ENCODE peak calls at places on chromosome 16, in ten cellular contexts. O is K562, I is sigmoid colon, C is spleen, W is breast epithelium, T is suprapubic skin, N is HepG2, S is stomach, B is HCT116, E is transverse colon. D is an unnamed sample.

GRCh38 chr16:49484454-49484853 is 110.8 kb downstream of the C16orf78 start:
- DNase-seq in O (peak), I (peak), C (peak), W (peak), T (peak), N (no peak), S (peak), B (no peak), E (peak), D (no peak)

GRCh38 chr16:89349947-89350633 is 132.6 kb downstream of the ZNF778 start:
- DNase-seq in O (no peak), I (no peak), C (no peak), W (no peak), T (no peak), N (no peak), S (no peak), B (no peak), E (no peak), D (no peak)

GRCh38 chr16:69005641-69006355 is 99.7 kb upstream of the HAS3 start:
- DNase-seq in O (no peak), I (no peak), C (no peak), W (no peak), T (no peak), N (no peak), S (no peak), B (no peak), E (no peak), D (peak)

GRCh38 chr16:13920510-13920818 is 510 bp downstream of the ERCC4 start:
- DNase-seq in O (peak), I (no peak), C (no peak), W (no peak), T (no peak), N (no peak), S (no peak), B (no peak), E (no peak), D (no peak)

GRCh38 chr16:53090591-53091507 is 36.1 kb downstream of the CHD9 start:
- DNase-seq in O (no peak), I (peak), C (peak), W (peak), T (peak), N (peak), S (peak), B (no peak), E (peak), D (peak)

GRCh38 chr16:57257455-57258070 is 12.5 kb downstream of the ARL2BP start:
- DNase-seq in O (no peak), I (peak), C (peak), W (no peak), T (peak), N (no peak), S (peak), B (no peak), E (no peak), D (no peak)

GRCh38 chr16:57277586-57277985 is 6.9 kb downstream of the PLLP start:
- DNase-seq in O (no peak), I (peak), C (no peak), W (no peak), T (peak), N (no peak), S (no peak), B (peak), E (no peak), D (no peak)

GRCh38 chr16:72191551-72191950 is 19.6 kb upstream of the PMFBP1 start:
- DNase-seq in O (no peak), I (no peak), C (no peak), W (no peak), T (no peak), N (no peak), S (no peak), B (no peak), E (no peak), D (no peak)

DNA sequence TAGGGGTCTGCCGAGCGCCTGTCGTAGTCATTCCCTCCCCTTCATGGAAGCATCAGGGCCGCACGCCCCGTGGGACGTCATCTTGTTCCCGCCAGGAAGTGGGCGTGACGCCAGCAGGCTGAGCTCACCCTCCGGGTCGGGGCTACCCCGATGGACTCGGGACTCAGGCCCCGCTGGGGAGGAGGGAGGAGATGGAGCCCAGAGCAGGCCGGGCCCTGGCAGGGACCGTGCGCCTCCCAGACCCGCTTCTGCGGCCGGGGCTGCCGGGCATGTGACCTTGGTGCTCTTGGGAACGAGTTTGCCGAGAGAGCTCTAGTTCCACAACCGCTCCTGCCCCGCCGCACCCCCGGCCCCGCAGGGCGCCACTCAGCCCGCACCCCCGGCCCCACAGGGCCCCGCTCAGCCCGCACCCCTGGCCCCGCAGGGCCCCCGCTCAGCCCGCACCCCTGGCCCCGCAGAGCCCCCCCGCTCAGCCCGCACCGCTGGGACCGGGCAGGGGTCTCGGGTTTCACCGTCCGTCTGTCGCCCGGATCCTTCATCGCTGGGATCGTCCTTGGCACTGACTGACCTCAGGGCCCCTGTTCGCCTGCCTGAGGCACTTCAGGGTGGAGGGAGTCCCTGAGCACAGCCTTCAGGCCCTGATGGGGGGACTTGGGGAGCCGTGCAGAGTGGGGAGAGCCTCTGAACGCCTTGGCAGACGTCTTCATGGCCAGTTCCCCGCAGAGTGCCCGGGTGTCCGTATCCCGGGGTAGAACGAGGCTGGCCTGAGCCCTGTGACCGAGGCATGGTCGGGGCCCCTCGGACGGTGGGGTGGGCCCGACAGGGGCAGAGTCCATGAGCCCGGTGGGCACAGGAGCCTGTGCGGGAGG is 5.8 kb downstream of the CACNA1H start:
- DNase-seq in O (peak), I (peak), C (no peak), W (no peak), T (no peak), N (peak), S (no peak), B (no peak), E (peak), D (no peak)
- TF ChIP-seq POLR2A in O (no peak), I (peak), C (no peak), W (no peak), T (no peak), N (no peak), S (no peak), B (no peak), E (no peak), D (no peak)

DNA sequence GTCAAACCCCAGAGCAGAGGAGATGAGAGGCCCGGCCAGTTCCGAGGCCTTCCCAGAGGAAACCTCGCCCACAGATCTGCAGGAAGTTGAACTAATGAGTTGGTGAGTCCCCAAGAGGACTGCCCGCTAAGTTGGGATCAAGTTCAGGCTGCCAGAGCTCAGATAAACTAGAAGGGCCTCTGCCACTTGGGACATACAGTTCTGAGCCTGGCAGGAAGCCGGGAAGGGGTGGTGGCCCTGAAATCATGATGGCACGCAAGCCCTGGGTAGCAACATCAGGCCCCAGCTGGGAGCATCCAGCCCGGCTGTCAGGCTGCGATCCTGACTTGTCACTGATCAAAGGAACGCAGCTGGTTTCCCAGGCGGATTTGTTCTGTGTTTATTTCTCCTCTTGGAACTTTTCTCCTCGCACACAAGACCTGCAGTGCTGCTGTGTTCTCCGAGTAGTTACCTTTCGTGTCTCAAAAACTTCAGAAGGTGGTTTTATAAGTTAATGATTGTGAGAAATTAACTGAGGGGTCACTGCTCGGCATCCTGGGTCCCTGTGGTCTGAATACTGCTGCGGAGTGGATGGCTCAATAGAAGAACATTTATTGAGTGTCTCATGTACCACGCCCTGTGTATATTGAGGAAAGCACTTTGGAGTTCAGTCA is 8.0 kb upstream of the WFDC1 start:
- DNase-seq in O (no peak), I (peak), C (peak), W (no peak), T (no peak), N (no peak), S (peak), B (no peak), E (peak), D (no peak)
- TF ChIP-seq POLR2AphosphoS5 in O (no peak), I (peak), C (peak), W (no peak), T (no peak), N (no peak), S (peak), B (no peak), E (peak), D (peak)

GRCh38 chr16:549544-550263 is 10.5 kb upstream of the PRR35 start:
- DNase-seq in O (no peak), I (no peak), C (no peak), W (no peak), T (no peak), N (no peak), S (no peak), B (no peak), E (no peak), D (no peak)
- TF ChIP-seq CTCF in O (no peak), I (no peak), C (no peak), W (no peak), T (no peak), N (peak), S (no peak), B (peak), E (no peak), D (no peak)

DNA sequence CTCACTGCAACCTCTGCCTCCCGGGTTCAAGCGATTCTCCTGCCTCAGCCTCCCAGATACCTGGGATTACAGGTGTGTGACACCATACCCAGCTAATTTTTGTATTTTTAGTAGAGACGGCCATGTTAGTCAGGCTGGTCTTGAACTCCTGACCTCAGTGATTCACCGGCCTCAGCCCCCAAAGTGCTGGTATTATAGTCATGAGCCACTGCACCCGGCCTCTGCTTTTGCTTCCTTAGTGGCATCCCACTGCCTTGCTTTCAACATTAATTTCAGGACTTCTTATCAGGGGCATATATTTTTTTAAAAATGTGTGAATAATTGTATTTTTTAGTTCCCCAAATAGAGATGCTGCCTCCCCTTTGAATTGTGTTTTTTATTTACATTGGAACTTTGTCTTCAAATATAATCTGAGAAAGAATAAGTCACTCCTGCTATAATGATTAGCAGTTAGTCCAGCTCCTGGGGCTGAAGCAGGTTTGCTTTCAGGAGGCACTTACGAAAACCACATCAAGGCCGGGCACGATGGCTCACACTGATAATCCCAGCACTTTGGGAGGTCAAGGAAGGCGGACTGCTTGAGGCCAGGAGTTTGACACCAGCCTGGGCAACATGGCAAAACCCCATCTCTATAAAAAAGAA is 98.9 kb downstream of the SYCE1L start:
- DNase-seq in O (no peak), I (no peak), C (no peak), W (no peak), T (no peak), N (no peak), S (no peak), B (no peak), E (no peak), D (no peak)
- TF ChIP-seq POLR2A in O (no peak), I (no peak), C (no peak), W (no peak), T (no peak), N (no peak), S (no peak), B (no peak), E (no peak), D (no peak)

DNA sequence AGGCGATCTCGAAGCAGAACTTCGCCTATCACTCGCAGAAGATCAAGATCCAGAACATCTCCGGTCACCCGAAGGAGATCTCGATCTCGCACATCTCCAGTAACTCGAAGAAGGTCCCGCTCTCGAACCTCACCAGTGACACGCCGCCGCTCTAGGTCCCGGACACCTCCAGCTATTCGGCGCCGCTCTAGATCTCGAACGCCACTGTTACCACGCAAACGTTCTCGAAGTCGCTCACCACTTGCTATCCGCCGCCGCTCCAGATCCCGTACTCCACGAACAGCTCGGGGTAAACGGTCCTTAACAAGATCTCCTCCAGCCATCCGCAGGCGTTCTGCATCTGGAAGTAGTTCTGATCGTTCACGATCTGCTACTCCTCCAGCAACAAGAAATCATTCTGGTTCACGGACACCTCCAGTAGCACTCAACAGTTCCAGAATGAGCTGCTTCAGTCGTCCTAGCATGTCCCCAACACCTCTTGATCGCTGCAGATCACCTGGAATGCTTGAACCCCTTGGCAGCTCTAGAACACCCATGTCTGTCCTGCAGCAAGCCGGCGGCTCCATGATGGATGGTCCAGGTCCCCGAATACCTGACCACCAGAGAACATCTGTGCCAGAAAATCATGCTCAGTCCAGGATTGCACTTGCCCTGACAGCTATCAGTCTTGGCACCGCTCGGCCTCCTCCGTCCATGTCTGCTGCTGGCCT is 10.5 kb downstream of the ELOB start:
- DNase-seq in O (no peak), I (no peak), C (peak), W (no peak), T (no peak), N (no peak), S (no peak), B (no peak), E (no peak), D (no peak)
- TF ChIP-seq POLR2AphosphoS5 in O (peak), I (no peak), C (no peak), W (no peak), T (no peak), N (no peak), S (no peak), B (peak), E (no peak), D (no peak)

GRCh38 chr16:30896890-30897730 is 696 bp downstream of the CTF1 start:
- DNase-seq in O (peak), I (peak), C (peak), W (peak), T (peak), N (peak), S (peak), B (peak), E (peak), D (peak)
- TF ChIP-seq CTCF in O (no peak), I (no peak), C (no peak), W (no peak), T (no peak), N (no peak), S (no peak), B (no peak), E (no peak), D (peak)

GRCh38 chr16:1826691-1827573 is at the start of the genes FAHD1 and HAGH:
- DNase-seq in O (peak), I (peak), C (peak), W (peak), T (peak), N (peak), S (peak), B (peak), E (peak), D (peak)
- TF ChIP-seq POLR2A in O (peak), I (no peak), C (no peak), W (no peak), T (no peak), N (peak), S (no peak), B (peak), E (peak), D (no peak)

D was measured in esophagus muscularis mucosa.